ENCODE peak calls at places on chromosomes 7 and 10, in five cellular contexts. Y is RPMI7951; G is left lobe of liver; B is cardiac septum; H is CD4-positive, alpha-beta memory T cell. S is an unnamed sample.

GRCh38 chr7:47801423-47801822 is 146.8 kb downstream of the PKD1L1 start:
- DNase-seq in Y (no peak), G (no peak), B (no peak), H (no peak), S (no peak)

GRCh38 chr10:34183397-34183796 is 631.7 kb downstream of the PARD3 start:
- DNase-seq in Y (no peak), G (no peak), B (no peak), H (no peak), S (no peak)

GRCh38 chr10:101886521-101887312 is 43.1 kb upstream of the KCNIP2 start:
- DNase-seq in Y (no peak), G (no peak), B (no peak), H (no peak), S (no peak)

GRCh38 chr10:28533571-28534304 is 820 bp downstream of the WAC start:
- DNase-seq in Y (peak; percentile 50), G (peak; percentile 77), B (peak; percentile 87), H (peak; percentile 81), S (peak; percentile 25)

GRCh38 chr10:93445097-93445960 is 36.8 kb downstream of the MYOF start:
- DNase-seq in Y (peak; percentile 97), G (peak; percentile 94), B (peak; percentile 82), H (no peak), S (peak; percentile 45)

GRCh38 chr10:75956624-75957023 is 525.2 kb downstream of the LRMDA start:
- DNase-seq in Y (no peak), G (no peak), B (no peak), H (no peak), S (peak; percentile 33)

GRCh38 chr10:132893090-132893489 is 49.3 kb downstream of the CFAP46 start:
- DNase-seq in Y (no peak), G (no peak), B (peak; percentile 70), H (no peak), S (no peak)

GRCh38 chr7:134686782-134687181 is 40.1 kb downstream of the BPGM start:
- DNase-seq in Y (peak; percentile 58), G (no peak), B (no peak), H (no peak), S (no peak)

GRCh38 chr7:94375713-94376112 is 19.0 kb upstream of the COL1A2 start:
- DNase-seq in Y (peak; percentile 98), G (no peak), B (no peak), H (no peak), S (no peak)

GRCh38 chr7:333399-333776 is 43.4 kb downstream of the FOXL3 start:
- DNase-seq in Y (peak; percentile 83), G (no peak), B (no peak), H (no peak), S (no peak)

GRCh38 chr10:44873156-44873555 is 38.0 kb upstream of the TMEM72 start:
- DNase-seq in Y (no peak), G (no peak), B (no peak), H (no peak), S (no peak)

GRCh38 chr7:22430457-22430856 is 69.5 kb downstream of the STEAP1B start:
- DNase-seq in Y (peak; percentile 88), G (no peak), B (no peak), H (no peak), S (no peak)

GRCh38 chr10:26725837-26726727 is 28.6 kb downstream of the PDSS1 start:
- DNase-seq in Y (peak; percentile 64), G (peak; percentile 71), B (no peak), H (no peak), S (peak; percentile 37)

GRCh38 chr7:99128076-99128950 is 15.6 kb downstream of the SMURF1 start:
- DNase-seq in Y (peak; percentile 82), G (no peak), B (no peak), H (no peak), S (no peak)